ENCODE peak calls at places on chromosomes 6 and 20, in four cellular contexts. One of them, this sample, is unnamed.

GRCh38 chr6:5851261-5851757 is 155.4 kb downstream of the NRN1 start:
- DNase-seq in astrocyte of the hippocampus: peak; percentile 81
- DNase-seq in NAMALWA: peak; percentile 17
- DNase-seq in activated gamma-delta T cell treated with Interleukin-2 at 50 U/mL for 16 hours: peak; percentile 42
- DNase-seq in this sample: peak; percentile 32

GRCh38 chr20:45355209-45355608 is 7.0 kb upstream of the SDC4 start:
- DNase-seq in astrocyte of the hippocampus: no peak
- DNase-seq in activated gamma-delta T cell treated with Interleukin-2 at 50 U/mL for 16 hours: no peak
- DNase-seq in NAMALWA: no peak
- DNase-seq in this sample: peak; percentile 72

GRCh38 chr6:72950114-72950860 is 275.0 kb downstream of the KHDC1L start:
- DNase-seq in activated gamma-delta T cell treated with Interleukin-2 at 50 U/mL for 16 hours: no peak
- DNase-seq in NAMALWA: no peak
- DNase-seq in astrocyte of the hippocampus: peak; percentile 58
- DNase-seq in this sample: peak; percentile 85

GRCh38 chr6:115969207-115969929 is 91.3 kb downstream of the FRK start:
- DNase-seq in astrocyte of the hippocampus: peak; percentile 10
- DNase-seq in NAMALWA: no peak
- DNase-seq in activated gamma-delta T cell treated with Interleukin-2 at 50 U/mL for 16 hours: no peak
- DNase-seq in this sample: no peak

GRCh38 chr6:36676142-36677058 is 2.1 kb upstream of the CDKN1A start:
- DNase-seq in astrocyte of the hippocampus: peak; percentile 78
- DNase-seq in activated gamma-delta T cell treated with Interleukin-2 at 50 U/mL for 16 hours: no peak
- DNase-seq in NAMALWA: no peak
- DNase-seq in this sample: peak; percentile 84

GRCh38 chr6:38739532-38739931 is 24.4 kb downstream of the DNAH8 start:
- DNase-seq in astrocyte of the hippocampus: no peak
- DNase-seq in NAMALWA: no peak
- DNase-seq in activated gamma-delta T cell treated with Interleukin-2 at 50 U/mL for 16 hours: no peak
- DNase-seq in this sample: no peak

GRCh38 chr6:165641672-165642156 is 21.3 kb downstream of the PDE10A start:
- DNase-seq in NAMALWA: no peak
- DNase-seq in activated gamma-delta T cell treated with Interleukin-2 at 50 U/mL for 16 hours: no peak
- DNase-seq in astrocyte of the hippocampus: no peak
- DNase-seq in this sample: no peak

GRCh38 chr6:156601156-156601820 is 175.9 kb upstream of the ARID1B start:
- DNase-seq in astrocyte of the hippocampus: no peak
- DNase-seq in activated gamma-delta T cell treated with Interleukin-2 at 50 U/mL for 16 hours: no peak
- DNase-seq in NAMALWA: no peak
- DNase-seq in this sample: no peak

GRCh38 chr20:13865825-13866351 is 81.1 kb downstream of the NDUFAF5 start:
- DNase-seq in activated gamma-delta T cell treated with Interleukin-2 at 50 U/mL for 16 hours: no peak
- DNase-seq in astrocyte of the hippocampus: peak; percentile 50
- DNase-seq in NAMALWA: no peak
- DNase-seq in this sample: peak; percentile 8

GRCh38 chr6:21987501-21987957 is 309.3 kb downstream of the PRL start:
- DNase-seq in activated gamma-delta T cell treated with Interleukin-2 at 50 U/mL for 16 hours: no peak
- DNase-seq in NAMALWA: peak; percentile 41
- DNase-seq in astrocyte of the hippocampus: peak; percentile 92
- DNase-seq in this sample: peak; percentile 83

GRCh38 chr20:54084727-54085368 is 14.5 kb upstream of the BCAS1 start:
- DNase-seq in activated gamma-delta T cell treated with Interleukin-2 at 50 U/mL for 16 hours: no peak
- DNase-seq in NAMALWA: no peak
- DNase-seq in astrocyte of the hippocampus: peak; percentile 62
- DNase-seq in this sample: no peak

GRCh38 chr6:28266962-28267694 is at the start of gene ZSCAN26:
- DNase-seq in activated gamma-delta T cell treated with Interleukin-2 at 50 U/mL for 16 hours: peak; percentile 87
- DNase-seq in NAMALWA: peak; percentile 93
- DNase-seq in astrocyte of the hippocampus: peak; percentile 95
- DNase-seq in this sample: peak; percentile 80

GRCh38 chr6:124054034-124054433 is 250.4 kb downstream of the NKAIN2 start:
- DNase-seq in astrocyte of the hippocampus: no peak
- DNase-seq in activated gamma-delta T cell treated with Interleukin-2 at 50 U/mL for 16 hours: no peak
- DNase-seq in NAMALWA: no peak
- DNase-seq in this sample: no peak

GRCh38 chr20:34709836-34710567 is 5.9 kb downstream of the TP53INP2 start:
- DNase-seq in NAMALWA: peak; percentile 78
- DNase-seq in astrocyte of the hippocampus: peak; percentile 63
- DNase-seq in activated gamma-delta T cell treated with Interleukin-2 at 50 U/mL for 16 hours: no peak
- DNase-seq in this sample: peak; percentile 24

GRCh38 chr6:136090929-136091328 is 159.2 kb downstream of the MTFR2 start:
- DNase-seq in NAMALWA: no peak
- DNase-seq in astrocyte of the hippocampus: no peak
- DNase-seq in activated gamma-delta T cell treated with Interleukin-2 at 50 U/mL for 16 hours: no peak
- DNase-seq in this sample: no peak

This sample was measured in bronchial epithelial cell.